ENCODE peak calls at places on chromosomes 13 and 19, in ten cellular contexts. C, Z, O, X, Y, T, P, H, A and R are unnamed samples.

GRCh38 chr13:73767747-73768315 is 366.4 kb downstream of the KLF12 start:
- DNase-seq in C (no peak), Z (peak), O (peak), X (no peak), Y (no peak), T (no peak), P (no peak), H (no peak), A (peak), R (no peak)

GRCh38 chr19:7533925-7534480 is 1.5 kb upstream of the PNPLA6 start:
- DNase-seq in C (peak), Z (peak), O (peak), X (peak), Y (peak), T (no peak), P (peak), H (peak), A (peak), R (peak)

GRCh38 chr19:406999-407491 is 1.9 kb downstream of the C2CD4C start:
- DNase-seq in C (no peak), Z (no peak), O (no peak), X (no peak), Y (no peak), T (no peak), P (no peak), H (no peak), A (no peak), R (no peak)

GRCh38 chr19:5020368-5020767 is 51.5 kb downstream of the KDM4B start:
- DNase-seq in C (no peak), Z (no peak), O (no peak), X (no peak), Y (no peak), T (no peak), P (no peak), H (no peak), A (no peak), R (no peak)

GRCh38 chr19:4052114-4052992 is 14.3 kb downstream of the ZBTB7A start:
- DNase-seq in C (no peak), Z (no peak), O (no peak), X (peak), Y (peak), T (no peak), P (peak), H (no peak), A (peak), R (no peak)

GRCh38 chr19:45779231-45780145 is 2.8 kb downstream of the DMPK start:
- DNase-seq in C (peak), Z (peak), O (peak), X (peak), Y (peak), T (peak), P (peak), H (peak), A (peak), R (no peak)

GRCh38 chr13:40611635-40612422 is 54.6 kb downstream of the FOXO1 start:
- DNase-seq in C (no peak), Z (no peak), O (no peak), X (no peak), Y (no peak), T (no peak), P (no peak), H (no peak), A (no peak), R (no peak)

GRCh38 chr19:18416778-18417249 is 2.4 kb upstream of the SSBP4 start:
- DNase-seq in C (peak), Z (peak), O (peak), X (peak), Y (peak), T (no peak), P (peak), H (peak), A (no peak), R (no peak)

GRCh38 chr19:48333467-48334384 is 8.4 kb downstream of the EMP3 start:
- DNase-seq in C (peak), Z (peak), O (peak), X (peak), Y (peak), T (peak), P (peak), H (peak), A (peak), R (peak)

GRCh38 chr13:101785858-101786257 is 333.4 kb downstream of the ITGBL1 start:
- DNase-seq in C (no peak), Z (no peak), O (peak), X (no peak), Y (peak), T (peak), P (peak), H (no peak), A (peak), R (no peak)